ENCODE peak calls at places on chromosomes 11 and 22, in ten cellular contexts. I is uterus, J is A549, X is heart left ventricle, B is IMR-90, E is transverse colon, S is ovary, D is prostate gland, W is esophagus muscularis mucosa, O is sigmoid colon. P is an unnamed sample.

GRCh38 chr22:50530857-50531545 is 1.2 kb upstream of the TYMP start:
- DNase-seq in E (peak), B (peak), J (peak), O (peak), X (peak), D (peak), S (no peak), I (peak), W (no peak), P (peak)

GRCh38 chr22:22745225-22746060 is 101.0 kb downstream of the GGTLC2 start:
- DNase-seq in W (peak), D (peak), X (no peak), I (no peak), E (peak), O (no peak), B (peak), J (peak), S (no peak), P (peak)

GRCh38 chr11:134751825-134752224 is 339.8 kb upstream of the B3GAT1 start:
- DNase-seq in O (no peak), S (no peak), W (peak), E (no peak), I (no peak), X (no peak), B (no peak), D (no peak), J (no peak), P (no peak)

GRCh38 chr11:106998126-106998525 is 20.1 kb downstream of the GUCY1A2 start:
- DNase-seq in J (no peak), O (no peak), S (no peak), B (peak), W (no peak), D (no peak), X (no peak), E (no peak), I (no peak), P (no peak)

GRCh38 chr11:16184588-16184987 is 171.8 kb downstream of the SOX6 start:
- DNase-seq in D (no peak), J (peak), S (no peak), W (no peak), O (no peak), E (peak), I (no peak), B (peak), X (no peak), P (peak)

GRCh38 chr11:88363566-88364169 is 26.1 kb upstream of the CTSC start:
- DNase-seq in O (no peak), I (no peak), W (no peak), J (no peak), B (peak), S (no peak), E (no peak), X (no peak), D (no peak), P (no peak)

GRCh38 chr11:57458060-57458409 is 2.3 kb upstream of the RTN4RL2 start:
- DNase-seq in E (no peak), S (no peak), X (no peak), I (no peak), D (no peak), J (no peak), O (no peak), W (no peak), B (no peak), P (no peak)

GRCh38 chr22:27110985-27111451 is 453.6 kb downstream of the MIAT start:
- DNase-seq in X (no peak), S (no peak), D (no peak), O (no peak), E (no peak), J (peak), W (no peak), B (peak), I (no peak), P (no peak)

DNA sequence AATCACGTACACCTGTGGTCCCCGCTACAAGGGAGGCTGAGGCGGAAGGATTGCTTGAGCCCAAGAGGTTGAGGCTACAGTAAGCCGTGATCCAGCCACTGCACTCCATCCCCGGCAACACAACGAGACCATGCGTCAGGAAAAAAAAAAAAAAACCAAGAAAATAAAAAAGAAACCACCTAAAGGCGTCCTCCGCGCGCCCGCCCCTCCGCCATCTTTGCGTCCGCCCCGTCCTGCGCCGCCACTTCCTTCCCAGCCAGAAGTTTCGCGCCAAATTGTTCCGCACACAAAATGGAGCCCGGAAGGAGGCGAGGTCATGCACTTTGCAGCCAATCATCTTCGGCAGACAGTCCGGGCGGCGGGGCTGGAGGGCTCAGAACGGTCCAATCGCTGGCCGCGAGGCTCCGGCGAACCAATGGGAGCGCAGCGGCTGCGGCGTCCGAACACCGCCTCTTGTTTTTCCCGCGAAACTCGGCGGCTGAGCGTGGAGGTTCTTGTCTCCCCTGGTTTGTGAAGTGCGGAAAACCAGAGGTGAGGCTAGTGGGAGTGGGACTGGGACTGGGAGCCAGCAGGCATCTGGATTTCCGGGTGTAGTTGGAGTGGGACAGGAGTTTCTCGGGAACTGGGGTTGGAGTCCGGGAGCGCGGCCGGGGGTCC is at the start of gene MCM5:
- DNase-seq in X (peak), J (peak), E (peak), O (peak), D (peak), W (peak), I (peak), S (peak), B (peak), P (peak)
- H3K27ac ChIP-seq in X (peak), J (peak), E (peak), O (peak), D (peak), W (peak), I (peak), S (peak), B (peak), P (peak)

GRCh38 chr11:11843233-11843632 is 1.5 kb downstream of the USP47 start:
- DNase-seq in O (no peak), X (no peak), D (peak), S (no peak), J (peak), E (no peak), W (no peak), B (peak), I (no peak), P (no peak)
- TF ChIP-seq POLR2A in O (no peak), X (no peak), D (peak), S (no peak), J (no peak), E (peak), W (no peak), B (peak), I (no peak), P (no peak)

GRCh38 chr11:85787809-85788805 is 22.8 kb downstream of the SYTL2 start:
- DNase-seq in X (no peak), O (no peak), J (peak), B (peak), D (no peak), W (no peak), E (peak), I (no peak), S (no peak), P (no peak)
- H3K4me3 ChIP-seq in X (no peak), O (no peak), J (peak), B (no peak), D (no peak), W (no peak), E (no peak), I (no peak), S (no peak), P (no peak)

DNA sequence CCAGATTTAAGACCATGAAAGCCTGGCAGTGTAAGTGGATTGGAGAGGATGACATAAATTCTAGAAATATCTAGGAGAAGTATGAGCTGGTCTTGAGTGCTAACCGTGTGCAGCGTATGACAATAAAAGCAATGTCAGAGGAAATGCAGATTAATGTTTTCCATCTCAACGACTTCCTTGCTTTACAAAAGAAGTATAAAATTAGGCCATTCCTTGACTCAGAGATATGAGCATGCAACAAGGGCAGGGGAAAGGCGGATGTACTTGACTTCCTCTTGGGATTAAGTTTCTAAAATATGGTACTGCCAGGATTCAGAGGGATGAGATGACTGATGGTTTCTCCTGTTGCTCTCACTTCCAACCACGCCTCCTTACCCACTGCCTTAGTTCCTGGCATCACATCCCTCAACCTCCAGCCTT is 32.3 kb downstream of the ADAMTS15 start:
- DNase-seq in I (no peak), S (no peak), O (no peak), B (peak), W (no peak), J (no peak), D (no peak), E (no peak), X (no peak), P (no peak)
- H3K27ac ChIP-seq in I (no peak), S (no peak), O (no peak), B (peak), W (no peak), J (no peak), D (no peak), E (no peak), X (peak), P (no peak)

GRCh38 chr11:3122775-3123201 is 42.3 kb downstream of the OSBPL5 start:
- DNase-seq in X (peak), I (peak), S (no peak), J (no peak), W (no peak), E (no peak), O (peak), D (no peak), B (no peak), P (no peak)
- TF ChIP-seq POLR2A in X (no peak), I (no peak), S (no peak), J (no peak), W (no peak), E (no peak), O (no peak), D (no peak), B (no peak), P (no peak)

GRCh38 chr11:98007072-98007471 is 1013.7 kb upstream of the CNTN5 start:
- DNase-seq in I (no peak), X (no peak), B (no peak), E (no peak), S (no peak), D (no peak), W (no peak), J (no peak), O (no peak), P (no peak)

DNA sequence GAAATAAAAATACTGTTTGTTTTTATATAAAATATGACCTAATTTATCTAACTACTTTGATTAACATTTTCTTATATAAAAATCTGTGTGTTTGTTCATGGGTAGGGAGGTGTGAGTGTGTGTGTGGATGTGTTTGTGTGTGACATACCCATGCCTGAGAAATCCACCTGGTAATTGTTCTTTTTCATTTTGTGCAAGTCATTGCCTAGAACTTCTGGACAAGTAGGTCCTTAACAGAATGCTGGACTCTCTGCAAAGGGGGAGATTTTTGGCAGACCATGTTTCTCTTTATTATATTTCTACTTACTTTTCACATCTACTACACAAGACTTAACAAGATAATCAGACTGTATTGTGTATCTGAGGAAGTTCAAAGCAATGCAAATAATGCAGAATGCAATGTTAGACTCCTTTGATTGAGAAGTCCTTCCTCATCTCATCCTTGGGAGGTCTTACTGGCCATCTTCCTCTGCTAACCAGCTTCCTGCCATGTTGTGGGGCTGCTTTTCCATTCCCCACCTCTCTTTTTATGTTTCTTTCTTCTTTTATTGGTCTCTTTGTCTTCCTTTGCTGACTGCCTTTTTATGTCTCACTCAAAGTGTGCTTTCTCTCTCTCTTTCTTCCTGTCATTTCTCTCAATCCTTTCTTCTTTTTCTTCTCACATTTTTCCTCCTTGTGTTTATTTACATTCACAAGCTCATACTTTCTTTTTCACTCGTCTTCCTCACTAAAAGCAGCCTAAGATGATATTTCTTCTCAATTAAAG is 1017.0 kb upstream of the CNTN5 start:
- DNase-seq in I (no peak), J (no peak), D (no peak), O (no peak), B (no peak), W (no peak), S (no peak), X (no peak), E (no peak), P (no peak)
- H3K4me3 ChIP-seq in I (no peak), J (no peak), D (no peak), O (no peak), B (no peak), W (no peak), S (no peak), X (no peak), E (no peak), P (no peak)